ENCODE peak calls at places on chromosomes 11 and 22, in six cellular contexts. X, R, V, F, A and M are unnamed samples.

GRCh38 chr11:57536947-57537654 is at the start of gene SMTNL1:
- DNase-seq in R (no peak), F (no peak), X (peak; percentile 54), V (no peak), A (peak; percentile 67), M (no peak)

GRCh38 chr11:67117667-67118058 is 1.4 kb upstream of the KDM2A start:
- DNase-seq in F (no peak), R (peak; percentile 61), X (peak; percentile 69), A (peak; percentile 62), V (no peak), M (no peak)

GRCh38 chr11:66906077-66906929 is 49.4 kb downstream of the LRFN4 start:
- DNase-seq in V (no peak), F (no peak), X (no peak), A (peak; percentile 45), R (no peak), M (peak; percentile 36)

GRCh38 chr22:31579835-31580242 is 82.2 kb downstream of the PISD start:
- DNase-seq in R (peak; percentile 34), F (no peak), A (no peak), V (no peak), X (no peak), M (no peak)

GRCh38 chr11:134575504-134576230 is 163.6 kb upstream of the B3GAT1 start:
- DNase-seq in F (no peak), X (no peak), V (no peak), R (no peak), A (no peak), M (no peak)

GRCh38 chr22:20671409-20672081 is 102.4 kb upstream of the SERPIND1 start:
- DNase-seq in V (no peak), A (no peak), F (no peak), R (no peak), X (no peak), M (no peak)

GRCh38 chr11:125072210-125072960 is 9.3 kb downstream of the SLC37A2 start:
- DNase-seq in F (peak; percentile 89), A (no peak), V (no peak), X (no peak), R (peak; percentile 32), M (no peak)

GRCh38 chr22:39175127-39176066 is 22.9 kb upstream of the CBX7 start:
- DNase-seq in F (no peak), X (peak; percentile 57), A (no peak), V (no peak), R (no peak), M (no peak)

GRCh38 chr11:47236482-47236881 is 12.1 kb downstream of the ACP2 start:
- DNase-seq in F (no peak), V (peak; percentile 3), X (no peak), R (no peak), A (no peak), M (no peak)

GRCh38 chr11:59117774-59118173 is 10.7 kb downstream of the FAM111B start:
- DNase-seq in R (no peak), V (no peak), X (no peak), F (no peak), A (no peak), M (no peak)

GRCh38 chr11:123945132-123945531 is 1.5 kb upstream of the OR6T1 start:
- DNase-seq in V (no peak), R (no peak), F (no peak), X (no peak), A (no peak), M (no peak)

GRCh38 chr11:76642341-76642740 is 28.2 kb downstream of the LRRC32 start:
- DNase-seq in F (no peak), X (no peak), R (no peak), A (no peak), V (no peak), M (no peak)

GRCh38 chr11:88421530-88421929 is 84.0 kb upstream of the CTSC start:
- DNase-seq in A (peak; percentile 6), F (no peak), V (no peak), X (peak; percentile 32), R (peak; percentile 19), M (no peak)

GRCh38 chr22:48944756-48945620 is 882.7 kb downstream of the BRD1 start:
- DNase-seq in R (no peak), X (no peak), A (no peak), F (no peak), V (no peak), M (no peak)

GRCh38 chr11:94815705-94816344 is 47.7 kb downstream of the AMOTL1 start:
- DNase-seq in A (peak; percentile 57), V (no peak), F (peak; percentile 20), R (no peak), X (peak; percentile 82), M (peak; percentile 58)

GRCh38 chr11:77250881-77251640 is 50.4 kb downstream of the GDPD4 start:
- DNase-seq in A (no peak), R (no peak), X (no peak), F (no peak), V (no peak), M (no peak)

GRCh38 chr11:117908959-117909610 is 20.1 kb downstream of the TMPRSS13 start:
- DNase-seq in R (peak; percentile 65), F (no peak), V (peak; percentile 83), X (peak; percentile 37), A (no peak), M (no peak)

GRCh38 chr11:123202155-123202714 is 7.2 kb upstream of the CLMP start:
- DNase-seq in R (no peak), A (peak; percentile 52), V (peak; percentile 59), X (no peak), F (no peak), M (no peak)

GRCh38 chr11:8252946-8253345 is 10.7 kb downstream of the LMO1 start:
- DNase-seq in A (no peak), V (no peak), X (no peak), F (no peak), R (no peak), M (no peak)

GRCh38 chr11:118532091-118532490 is 1.1 kb downstream of the TMEM25 start:
- DNase-seq in A (no peak), R (no peak), V (no peak), X (no peak), F (no peak), M (no peak)

GRCh38 chr11:113351490-113351889 is 36.1 kb upstream of the ANKK1 start:
- DNase-seq in R (peak; percentile 13), V (no peak), A (no peak), F (no peak), X (no peak), M (no peak)

GRCh38 chr22:50118557-50119168 is 28.9 kb downstream of the MOV10L1 start:
- DNase-seq in R (peak; percentile 91), F (no peak), V (no peak), A (no peak), X (no peak), M (no peak)

GRCh38 chr11:17460406-17460805 is 16.2 kb downstream of the ABCC8 start:
- DNase-seq in R (no peak), V (no peak), X (no peak), F (no peak), A (no peak), M (no peak)

GRCh38 chr11:84541711-84542340 is 1085.3 kb downstream of the DLG2 start:
- DNase-seq in A (no peak), R (no peak), F (peak; percentile 13), V (no peak), X (no peak), M (no peak)

DNA sequence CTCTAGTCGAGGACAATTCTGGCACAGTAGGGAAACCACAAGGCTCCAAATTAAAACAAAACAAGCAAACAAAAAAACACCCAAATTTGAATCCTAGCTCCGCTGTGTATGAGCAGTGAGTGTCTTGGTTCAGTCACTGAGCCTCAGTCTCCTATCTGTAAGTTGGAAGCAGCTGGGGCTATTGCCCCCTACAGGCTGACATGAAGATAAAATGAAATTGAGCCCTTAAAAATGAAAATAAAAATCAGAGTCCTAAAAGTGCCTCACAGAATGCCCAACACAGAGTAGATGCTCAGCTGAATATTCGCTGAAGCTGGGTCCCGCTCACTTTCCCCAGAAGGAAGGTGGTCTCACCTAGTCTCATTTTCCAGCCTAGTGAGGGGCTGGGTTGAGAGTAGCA is 65.2 kb downstream of the PDE2A start:
- DNase-seq in R (no peak), X (peak; percentile 53), V (no peak), A (peak; percentile 34), F (peak; percentile 52), M (no peak)
- TF ChIP-seq EZH2phosphoT487 in R (no peak), X (no peak), V (no peak), A (no peak), F (no peak), M (no peak)

GRCh38 chr11:48384670-48385069 is 18.4 kb upstream of the OR4C5 start:
- DNase-seq in V (no peak), F (peak; percentile 3), X (peak; percentile 30), R (no peak), A (no peak), M (no peak)
- TF ChIP-seq EZH2phosphoT487 in V (no peak), F (no peak), X (no peak), R (no peak), A (no peak), M (no peak)

DNA sequence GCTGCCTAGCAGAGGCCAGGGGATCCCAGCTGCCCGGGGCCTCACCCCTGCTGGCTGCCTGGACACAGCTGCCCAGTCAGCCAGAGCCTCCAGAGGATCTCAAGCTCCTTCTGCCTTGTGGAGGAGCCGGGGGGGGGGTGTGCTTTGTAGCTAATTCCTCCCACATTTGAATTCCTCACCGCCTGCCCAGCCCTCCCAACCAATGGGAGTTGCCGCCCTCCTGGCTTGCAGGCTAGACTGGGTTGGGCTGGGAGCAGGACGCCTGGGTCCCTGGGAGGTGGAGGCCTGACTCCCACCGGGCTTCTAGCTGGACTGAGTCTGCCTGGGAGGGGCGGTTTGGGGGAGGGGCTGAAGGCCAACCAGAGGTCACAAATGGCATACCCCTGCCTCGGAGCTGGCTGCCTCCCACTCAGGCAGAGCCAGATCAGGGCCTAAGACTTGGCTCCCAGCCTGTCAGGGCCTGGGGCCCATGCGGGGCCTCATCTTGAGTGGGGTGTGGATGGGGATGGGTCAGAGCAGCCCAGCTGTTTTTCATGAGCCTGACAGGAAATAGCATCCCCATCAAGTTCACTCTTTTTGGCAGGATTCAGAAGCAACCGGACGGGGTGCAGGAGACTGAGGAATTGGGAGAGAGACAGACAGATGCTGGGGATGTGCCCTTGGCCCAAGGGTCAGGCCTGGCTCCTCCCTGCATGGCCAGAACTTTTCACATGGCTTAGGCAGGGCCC is 29.2 kb upstream of the PDE2A start:
- DNase-seq in A (peak; percentile 67), F (no peak), V (no peak), R (peak; percentile 69), X (no peak), M (no peak)
- TF ChIP-seq EZH2phosphoT487 in A (no peak), F (no peak), V (no peak), R (no peak), X (no peak), M (no peak)

DNA sequence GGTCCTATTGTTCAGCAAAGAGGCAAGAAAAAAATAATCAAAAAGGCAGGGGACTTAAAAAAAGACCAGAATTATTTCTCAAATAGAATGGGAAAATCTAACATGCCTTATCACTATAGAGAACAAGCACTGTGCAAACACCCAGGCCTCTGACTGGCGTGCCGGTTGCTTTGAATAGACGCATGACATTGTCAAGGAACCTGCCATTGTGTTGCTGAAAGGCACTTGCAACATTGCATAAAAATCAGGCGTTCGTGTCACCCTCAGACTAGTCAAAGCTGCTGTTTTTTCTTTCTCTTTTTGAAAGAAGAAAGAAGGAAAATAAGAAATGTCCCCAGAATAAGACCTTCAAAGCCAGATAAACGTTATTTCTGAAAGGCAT is 549.3 kb upstream of the CADM1 start:
- DNase-seq in V (no peak), A (peak; percentile 55), X (peak; percentile 36), F (no peak), R (no peak), M (no peak)
- TF ChIP-seq EZH2phosphoT487 in V (no peak), A (no peak), X (no peak), F (no peak), R (no peak), M (no peak)

GRCh38 chr11:16309226-16309625 is 47.1 kb downstream of the SOX6 start:
- DNase-seq in A (no peak), R (no peak), F (no peak), X (no peak), V (no peak), M (no peak)
- TF ChIP-seq EZH2phosphoT487 in A (no peak), R (no peak), F (no peak), X (no peak), V (no peak), M (no peak)